ENCODE peak calls at places on chromosome 21, in six cellular contexts. E, M, Y, X, T and V are unnamed samples.

GRCh38 chr21:29658177-29658933 is 281.4 kb downstream of the GRIK1 start:
- DNase-seq in E (no peak), M (no peak), Y (no peak), X (no peak), T (no peak), V (no peak)

GRCh38 chr21:25791321-25791720 is 56.5 kb downstream of the GABPA start:
- DNase-seq in E (no peak), M (no peak), Y (no peak), X (no peak), T (no peak), V (no peak)

GRCh38 chr21:40809673-40810072 is 37.3 kb downstream of the DSCAM start:
- DNase-seq in E (no peak), M (no peak), Y (no peak), X (no peak), T (no peak), V (no peak)

GRCh38 chr21:19224090-19224489 is 820.5 kb upstream of the TMPRSS15 start:
- DNase-seq in E (no peak), M (no peak), Y (no peak), X (no peak), T (no peak), V (no peak)

GRCh38 chr21:41220208-41220733 is 52.3 kb downstream of the BACE2 start:
- DNase-seq in E (no peak), M (no peak), Y (no peak), X (no peak), T (no peak), V (no peak)

GRCh38 chr21:13937236-13937635 is 273.5 kb downstream of the LIPI start:
- DNase-seq in E (peak; percentile 34), M (no peak), Y (peak; percentile 33), X (no peak), T (no peak), V (no peak)

GRCh38 chr21:29164330-29164942 is 34.0 kb downstream of the MAP3K7CL start:
- DNase-seq in E (no peak), M (no peak), Y (no peak), X (no peak), T (no peak), V (no peak)

GRCh38 chr21:20272791-20273362 is 725.3 kb upstream of the NCAM2 start:
- DNase-seq in E (no peak), M (peak; percentile 27), Y (no peak), X (no peak), T (no peak), V (no peak)

GRCh38 chr21:9837946-9838801 is 683.2 kb upstream of the TPTE start:
- DNase-seq in E (peak; percentile 53), M (no peak), Y (peak; percentile 51), X (no peak), T (peak; percentile 66), V (no peak)

GRCh38 chr21:35559881-35560280 is 500.4 kb downstream of the SETD4 start:
- DNase-seq in E (no peak), M (no peak), Y (no peak), X (no peak), T (no peak), V (no peak)

GRCh38 chr21:23083242-23083641 is 2085.0 kb downstream of the NCAM2 start:
- DNase-seq in E (no peak), M (no peak), Y (no peak), X (no peak), T (no peak), V (no peak)

GRCh38 chr21:43654806-43655489 is 4.3 kb downstream of the HSF2BP start:
- DNase-seq in E (no peak), M (no peak), Y (no peak), X (no peak), T (no peak), V (no peak)

GRCh38 chr21:35801388-35801787 is 258.9 kb downstream of the SETD4 start:
- DNase-seq in E (no peak), M (no peak), Y (no peak), X (no peak), T (no peak), V (no peak)

GRCh38 chr21:29634410-29634809 is 305.4 kb downstream of the GRIK1 start:
- DNase-seq in E (no peak), M (no peak), Y (no peak), X (no peak), T (no peak), V (no peak)

GRCh38 chr21:15841856-15842564 is 112.2 kb downstream of the USP25 start:
- DNase-seq in E (no peak), M (no peak), Y (no peak), X (no peak), T (no peak), V (no peak)

GRCh38 chr21:30238168-30238567 is 22.3 kb upstream of the CLDN8 start:
- DNase-seq in E (no peak), M (no peak), Y (no peak), X (no peak), T (no peak), V (no peak)

GRCh38 chr21:43284700-43285099 is 115.9 kb downstream of the CRYAA start:
- DNase-seq in E (no peak), M (no peak), Y (no peak), X (no peak), T (no peak), V (no peak)

GRCh38 chr21:14584357-14585095 is 38.4 kb upstream of the SAMSN1 start:
- DNase-seq in E (no peak), M (no peak), Y (no peak), X (no peak), T (no peak), V (no peak)

GRCh38 chr21:38937844-38938243 is 132.1 kb downstream of the ETS2 start:
- DNase-seq in E (no peak), M (no peak), Y (no peak), X (no peak), T (no peak), V (no peak)

GRCh38 chr21:38937286-38937790 is 131.6 kb downstream of the ETS2 start:
- DNase-seq in E (no peak), M (no peak), Y (no peak), X (no peak), T (no peak), V (no peak)

GRCh38 chr21:38938343-38938742 is 132.6 kb downstream of the ETS2 start:
- DNase-seq in E (no peak), M (no peak), Y (no peak), X (no peak), T (no peak), V (no peak)

GRCh38 chr21:38933731-38934130 is 128.0 kb downstream of the ETS2 start:
- DNase-seq in E (no peak), M (no peak), Y (no peak), X (no peak), T (no peak), V (no peak)

GRCh38 chr21:38936237-38936636 is 130.5 kb downstream of the ETS2 start:
- DNase-seq in E (no peak), M (no peak), Y (no peak), X (no peak), T (no peak), V (no peak)
- H3K27ac ChIP-seq in E (no peak overlapping the region), M (no peak overlapping the region), Y (no peak overlapping the region), X (no peak overlapping the region), T (no peak overlapping the region), V (no peak overlapping the region)

DNA sequence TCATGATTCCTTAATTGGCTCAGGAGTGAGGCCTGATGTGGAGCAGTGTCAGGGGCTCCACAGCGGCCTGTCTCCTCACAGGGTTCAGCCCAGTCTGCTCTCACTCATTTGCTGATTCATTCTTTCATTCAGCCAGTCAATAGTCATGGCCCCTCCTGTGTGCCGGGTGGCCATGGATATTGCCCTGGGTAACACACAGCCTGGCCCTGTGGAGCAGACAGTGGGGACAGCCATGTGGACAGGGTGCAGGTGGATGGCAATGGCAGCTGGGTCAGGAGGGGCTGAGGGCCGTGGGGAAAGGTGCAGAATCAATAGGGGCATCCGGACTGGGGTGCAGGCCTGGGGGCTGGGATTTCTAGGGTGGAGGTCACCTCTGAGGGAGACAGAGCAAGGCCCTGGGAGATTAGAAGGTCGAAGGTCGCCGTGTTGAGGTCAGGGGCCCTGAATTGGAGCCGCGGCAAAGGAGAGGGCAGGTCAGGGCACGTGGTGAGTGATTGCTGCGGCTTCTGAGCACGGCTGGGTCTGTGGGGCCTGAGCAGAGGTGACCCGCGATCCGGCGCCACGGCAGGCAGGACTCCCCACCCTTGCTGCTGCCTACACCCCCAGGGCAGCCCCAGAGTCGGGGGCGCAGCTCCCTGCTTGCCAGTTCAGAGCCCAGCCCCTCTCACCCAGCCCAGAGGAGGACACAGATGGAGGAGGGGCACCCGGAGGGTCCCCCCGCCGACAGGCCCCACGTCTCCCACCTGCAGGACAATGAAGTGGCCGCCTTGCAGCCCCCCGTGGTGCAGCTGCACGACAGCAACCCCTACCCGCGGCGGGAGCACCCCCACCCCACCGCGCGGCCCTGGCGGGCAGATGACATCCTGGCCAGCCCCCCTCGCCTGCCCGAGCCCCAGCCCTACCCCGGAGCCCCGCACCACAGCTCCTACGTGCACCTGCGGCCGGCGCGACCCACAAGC is 33.4 kb downstream of the SLC19A1 start:
- DNase-seq in E (peak; percentile 44), M (no peak), Y (peak; percentile 42), X (no peak), T (peak; percentile 60), V (no peak)
- H3K4me1 ChIP-seq in E (peaks cover 4% of the 10 kb centered on the region), M (no peaks in the 10 kb centered on the region), Y (no peaks in the 10 kb centered on the region), X (peaks cover 11% of the 10 kb centered on the region), T (no peaks in the 10 kb centered on the region), V (no peaks in the 10 kb centered on the region)

GRCh38 chr21:38298833-38299232 is 42.0 kb downstream of the KCNJ15 start:
- DNase-seq in E (no peak), M (no peak), Y (no peak), X (no peak), T (no peak), V (no peak)

GRCh38 chr21:38297871-38298270 is 41.1 kb downstream of the KCNJ15 start:
- DNase-seq in E (no peak), M (no peak), Y (no peak), X (no peak), T (no peak), V (no peak)

GRCh38 chr21:38297193-38297592 is 40.4 kb downstream of the KCNJ15 start:
- DNase-seq in E (no peak), M (no peak), Y (no peak), X (no peak), T (no peak), V (no peak)

GRCh38 chr21:38293765-38294164 is 37.0 kb downstream of the KCNJ15 start:
- DNase-seq in E (no peak), M (no peak), Y (no peak), X (no peak), T (no peak), V (no peak)

GRCh38 chr21:38295997-38296764 is 39.4 kb downstream of the KCNJ15 start:
- DNase-seq in E (no peak), M (no peak), Y (no peak), X (no peak), T (no peak), V (no peak)
- H3K27ac ChIP-seq in E (peak overlapping the region; percentile 22), M (no peak overlapping the region), Y (no peak overlapping the region), X (peak overlapping the region; percentile 40), T (no peak overlapping the region), V (no peak overlapping the region)

DNA sequence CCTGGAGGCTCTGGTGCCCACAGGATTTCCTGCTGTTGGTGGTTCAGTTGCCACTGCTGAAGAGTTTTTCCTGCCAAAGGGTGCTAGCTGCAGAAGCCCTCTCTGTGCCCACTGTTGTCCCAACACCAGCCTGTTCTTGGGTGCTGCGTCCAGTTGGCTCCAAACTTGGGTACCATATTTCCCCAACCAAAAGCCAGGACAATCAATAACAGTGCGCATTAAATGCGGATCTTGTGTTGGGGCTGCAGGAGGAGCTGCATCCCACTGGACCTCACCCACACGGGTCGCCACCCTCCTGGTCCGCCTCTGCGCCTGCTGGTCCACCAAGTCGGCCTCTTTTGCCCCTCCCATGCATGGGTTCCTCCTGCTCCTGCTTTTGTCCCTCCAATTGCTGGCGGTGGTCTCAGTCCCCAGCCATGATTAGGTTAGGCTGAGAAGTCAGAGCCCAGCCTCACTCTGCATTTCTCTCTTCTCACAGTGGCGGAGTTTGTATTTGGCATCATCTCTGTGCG is 9.8 kb downstream of the ABCG1 start:
- DNase-seq in E (peak; percentile 44), M (no peak), Y (no peak), X (no peak), T (peak; percentile 58), V (no peak)
- H3K4me1 ChIP-seq in E (peaks cover 70% of the 10 kb centered on the region), M (no peaks in the 10 kb centered on the region), Y (peaks cover 25% of the 10 kb centered on the region), X (peaks cover 11% of the 10 kb centered on the region), T (peaks cover 53% of the 10 kb centered on the region), V (peaks cover 45% of the 10 kb centered on the region)